ENCODE peak calls at places on chromosomes 1 and 21, in eight cellular contexts. B is HCT116, Q is PC-3, U is SK-N-SH, G is neural progenitor cell, S is MM.1S, I is GM23338, C is OCI-LY7. D is an unnamed sample.

GRCh38 chr21:28391938-28392337 is 600.7 kb downstream of the LTN1 start:
- DNase-seq in B (no peak), Q (peak; percentile 14), U (no peak), G (no peak), S (no peak), I (no peak), C (no peak), D (no peak)

GRCh38 chr1:229024528-229025119 is 246.3 kb upstream of the RAB4A start:
- DNase-seq in B (peak; percentile 57), Q (peak; percentile 88), U (no peak), G (no peak), S (no peak), I (no peak), C (no peak), D (peak; percentile 85)

GRCh38 chr1:246624091-246624490 is 57.8 kb downstream of the CNST start:
- DNase-seq in B (no peak), Q (no peak), U (no peak), G (no peak), S (no peak), I (no peak), C (no peak), D (no peak)

GRCh38 chr1:207825719-207826556 is 74.1 kb downstream of the CD46 start:
- DNase-seq in B (no peak), Q (peak; percentile 51), U (no peak), G (no peak), S (peak; percentile 96), I (no peak), C (peak; percentile 54), D (no peak)

GRCh38 chr1:184773762-184774320 is 19.2 kb upstream of the EDEM3 start:
- DNase-seq in B (no peak), Q (no peak), U (no peak), G (no peak), S (no peak), I (no peak), C (no peak), D (peak; percentile 23)

GRCh38 chr1:27624467-27625233 is 10.3 kb downstream of the FGR start:
- DNase-seq in B (no peak), Q (no peak), U (no peak), G (no peak), S (peak; percentile 13), I (peak; percentile 55), C (peak; percentile 88), D (no peak)

GRCh38 chr1:209630383-209631219 is 21.6 kb downstream of the LAMB3 start:
- DNase-seq in B (no peak), Q (no peak), U (no peak), G (no peak), S (no peak), I (peak; percentile 73), C (no peak), D (no peak)

GRCh38 chr1:221741364-221741970 is 422 bp downstream of the DUSP10 start:
- DNase-seq in B (no peak), Q (peak; percentile 27), U (peak; percentile 56), G (peak; percentile 61), S (no peak), I (peak; percentile 57), C (no peak), D (peak; percentile 34)

GRCh38 chr1:71788113-71788512 is 494.2 kb downstream of the NEGR1 start:
- DNase-seq in B (no peak), Q (no peak), U (peak; percentile 57), G (no peak), S (no peak), I (no peak), C (no peak), D (no peak)

GRCh38 chr1:3540876-3541275 is 70.4 kb downstream of the MEGF6 start:
- DNase-seq in B (no peak), Q (no peak), U (no peak), G (no peak), S (no peak), I (no peak), C (no peak), D (no peak)

GRCh38 chr1:53025034-53025777 is 36.8 kb upstream of the PODN start:
- DNase-seq in B (no peak), Q (no peak), U (no peak), G (peak; percentile 26), S (no peak), I (no peak), C (no peak), D (peak; percentile 72)

GRCh38 chr1:35587736-35588135 is 14.6 kb downstream of the TFAP2E start:
- DNase-seq in B (no peak), Q (no peak), U (no peak), G (no peak), S (no peak), I (no peak), C (no peak), D (no peak)

GRCh38 chr1:153441238-153441755 is 19.2 kb downstream of the S100A7 start:
- DNase-seq in B (no peak), Q (no peak), U (no peak), G (no peak), S (peak; percentile 2), I (no peak), C (no peak), D (no peak)

GRCh38 chr1:152941037-152941700 is 5.8 kb upstream of the SPRR5 start:
- DNase-seq in B (no peak), Q (no peak), U (no peak), G (no peak), S (no peak), I (peak; percentile 41), C (no peak), D (no peak)

GRCh38 chr1:58352476-58353092 is 193.9 kb downstream of the OMA1 start:
- DNase-seq in B (no peak), Q (no peak), U (no peak), G (no peak), S (no peak), I (no peak), C (no peak), D (no peak)

GRCh38 chr1:107748529-107748928 is 216.5 kb downstream of the VAV3 start:
- DNase-seq in B (no peak), Q (peak; percentile 56), U (peak; percentile 19), G (peak; percentile 32), S (peak; percentile 43), I (peak; percentile 51), C (peak; percentile 30), D (peak; percentile 48)

GRCh38 chr21:31875424-31876097 is 2.7 kb downstream of the HUNK start:
- DNase-seq in B (no peak), Q (no peak), U (no peak), G (no peak), S (no peak), I (no peak), C (no peak), D (peak; percentile 34)

GRCh38 chr21:31874817-31875216 is 2.0 kb downstream of the HUNK start:
- DNase-seq in B (no peak), Q (no peak), U (no peak), G (peak; percentile 56), S (no peak), I (peak; percentile 55), C (no peak), D (peak; percentile 45)

GRCh38 chr21:31873275-31873695 is 465 bp downstream of the HUNK start:
- DNase-seq in B (no peak), Q (no peak), U (peak; percentile 88), G (peak; percentile 66), S (peak; percentile 64), I (peak; percentile 63), C (no peak), D (peak; percentile 67)

GRCh38 chr21:31872452-31873274 is at the start of gene HUNK:
- DNase-seq in B (no peak), Q (no peak), U (peak; percentile 84), G (peak; percentile 86), S (peak; percentile 72), I (peak; percentile 73), C (peak; percentile 29), D (peak; percentile 76)

DNA sequence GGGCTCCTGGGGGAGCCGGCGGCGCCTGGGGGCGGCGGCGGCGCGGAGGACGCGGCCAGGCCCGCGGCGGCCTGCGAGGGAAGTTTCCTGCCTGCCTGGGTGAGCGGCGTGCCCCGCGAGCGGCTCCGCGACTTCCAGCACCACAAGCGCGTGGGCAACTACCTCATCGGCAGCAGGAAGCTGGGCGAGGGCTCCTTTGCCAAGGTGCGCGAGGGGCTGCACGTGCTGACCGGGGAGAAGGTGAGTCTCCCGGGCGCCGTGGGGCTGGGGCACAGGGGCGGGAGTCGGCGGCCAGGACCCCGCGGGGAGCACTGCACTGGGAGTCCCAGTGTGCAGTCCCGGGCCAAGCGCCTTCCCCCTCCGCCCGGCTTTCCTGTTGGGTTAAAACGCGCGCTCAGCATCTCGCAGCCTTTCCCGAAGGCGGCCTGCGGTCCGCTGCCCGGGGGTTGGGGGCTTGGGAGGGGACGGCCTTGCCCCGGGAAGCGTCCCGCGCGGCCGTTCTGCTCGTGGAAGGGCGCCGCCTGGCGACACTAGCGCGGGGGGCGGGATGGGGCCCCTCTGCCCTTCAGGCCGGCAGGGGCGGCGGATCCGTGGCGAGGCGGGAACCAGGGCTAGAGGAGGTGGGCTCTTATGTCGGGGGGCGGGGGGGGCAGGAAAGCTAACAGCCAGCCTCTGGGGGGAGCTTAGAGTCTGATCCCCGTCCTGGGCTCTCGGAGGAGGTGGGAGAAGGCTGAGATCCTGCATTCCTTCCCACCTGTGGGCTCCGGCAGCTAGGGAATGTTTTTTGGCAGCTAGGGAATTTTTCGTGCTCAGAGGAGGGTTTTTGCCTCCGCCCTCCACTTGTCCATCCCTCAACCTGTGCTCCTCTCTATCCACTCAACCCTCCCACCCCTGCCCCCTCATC is 1.1 kb downstream of the HUNK start:
- DNase-seq in B (no peak), Q (peak; percentile 16), U (peak; percentile 91), G (peak; percentile 82), S (peak; percentile 60), I (peak; percentile 73), C (peak; percentile 39), D (peak; percentile 83)
- TF ChIP-seq CTCF in B (peak; percentile 38), Q (peak; percentile 50), U (peak; percentile 61), G (peak; percentile 79), S (peak; percentile 75), I (peak; percentile 76), C (peak; percentile 71), D (peak; percentile 77)

DNA sequence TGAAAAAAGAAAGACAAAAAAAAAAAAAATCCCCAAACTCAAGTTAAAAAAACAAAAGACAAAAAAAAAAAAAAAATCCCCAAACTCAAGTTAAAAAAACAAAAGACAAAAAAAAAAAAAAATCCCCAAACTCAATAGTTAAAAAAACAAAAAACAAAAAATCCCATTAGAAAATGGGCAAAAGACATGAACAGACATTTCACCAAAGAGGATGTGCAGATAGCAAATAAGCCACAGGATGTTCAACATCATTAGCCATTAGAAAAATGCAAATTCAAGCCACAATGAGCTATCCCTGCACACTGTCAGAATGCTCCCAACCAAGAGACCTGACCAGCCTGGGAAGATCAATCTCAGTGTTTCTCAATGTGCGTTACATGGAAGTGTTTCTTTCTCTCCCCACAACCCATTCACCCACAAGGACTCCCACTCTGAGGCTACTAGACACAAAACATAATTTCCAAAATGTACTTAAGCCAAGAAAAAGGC is 33.9 kb downstream of the MRAP start:
- DNase-seq in B (no peak), Q (no peak), U (no peak), G (no peak), S (no peak), I (no peak), C (no peak), D (no peak)
- TF ChIP-seq EZH2phosphoT487 in B (no peak), Q (no peak), U (no peak), G (no peak), S (no peak), I (no peak), C (no peak), D (no peak)

GRCh38 chr1:54572236-54572850 is 24.3 kb downstream of the ACOT11 start:
- DNase-seq in B (no peak), Q (no peak), U (peak; percentile 52), G (peak; percentile 42), S (no peak), I (peak; percentile 29), C (no peak), D (no peak)
- TF ChIP-seq CTCF in B (no peak), Q (no peak), U (no peak), G (no peak), S (no peak), I (no peak), C (no peak), D (no peak)

GRCh38 chr1:109790735-109791494 is 27.2 kb upstream of the EPS8L3 start:
- DNase-seq in B (peak; percentile 27), Q (no peak), U (no peak), G (peak; percentile 34), S (no peak), I (peak; percentile 61), C (peak; percentile 71), D (peak; percentile 71)
- TF ChIP-seq EZH2phosphoT487 in B (no peak), Q (no peak), U (no peak), G (no peak), S (no peak), I (no peak), C (no peak), D (no peak)